ENCODE peak calls at places on chromosomes 2 and 18, in five cellular contexts. Q is endodermal cell, P is adrenal gland, D is HCT116, C is pancreas. O is an unnamed sample.

GRCh38 chr18:25795178-25795577 is 295.2 kb downstream of the SS18 start:
- DNase-seq in D (no peak), Q (no peak), P (no peak), C (no peak), O (no peak)

GRCh38 chr18:21714472-21714871 is 9.9 kb upstream of the ABHD3 start:
- DNase-seq in D (no peak), Q (no peak), C (no peak), P (no peak), O (no peak)

GRCh38 chr2:62297642-62298010 is 101.7 kb downstream of the B3GNT2 start:
- DNase-seq in C (peak; percentile 31), P (no peak), Q (peak; percentile 84), D (no peak), O (no peak)

GRCh38 chr2:84807063-84807485 is 73.8 kb downstream of the TRABD2A start:
- DNase-seq in Q (no peak), P (peak; percentile 29), D (peak; percentile 6), C (no peak), O (no peak)

GRCh38 chr2:239469101-239469960 is 68.5 kb upstream of the HDAC4 start:
- DNase-seq in C (no peak), Q (peak; percentile 34), P (no peak), D (no peak), O (no peak)

GRCh38 chr2:184272040-184272439 is 326.3 kb upstream of the ZNF804A start:
- DNase-seq in P (no peak), C (no peak), Q (no peak), D (no peak), O (no peak)

GRCh38 chr2:45782968-45783367 is 131.5 kb downstream of the PRKCE start:
- DNase-seq in D (no peak), C (no peak), P (no peak), Q (no peak), O (no peak)

GRCh38 chr2:132374961-132375360 is 41.6 kb upstream of the GPR39 start:
- DNase-seq in D (no peak), P (peak; percentile 35), C (no peak), Q (no peak), O (no peak)

GRCh38 chr2:181886192-181886591 is 5.3 kb upstream of the ITPRID2 start:
- DNase-seq in Q (no peak), D (no peak), C (no peak), P (no peak), O (no peak)

GRCh38 chr2:62415518-62415917 is 90.5 kb downstream of the TMEM17 start:
- DNase-seq in Q (no peak), P (no peak), D (no peak), C (no peak), O (no peak)

GRCh38 chr2:226885769-226886435 is 50.0 kb downstream of the RHBDD1 start:
- DNase-seq in Q (no peak), D (no peak), C (no peak), P (no peak), O (no peak)

GRCh38 chr2:25955869-25956535 is 26.3 kb downstream of the KIF3C start:
- DNase-seq in D (no peak), C (no peak), Q (no peak), P (no peak), O (no peak)

GRCh38 chr2:65129276-65129612 is 662 bp downstream of the RAB1A start:
- DNase-seq in P (no peak), C (no peak), D (no peak), Q (no peak), O (no peak)

GRCh38 chr2:122028371-122029102 is 273.1 kb downstream of the TSN start:
- DNase-seq in C (no peak), P (peak; percentile 5), D (no peak), Q (no peak), O (no peak)

GRCh38 chr2:42492691-42493467 is 903 bp downstream of the KCNG3 start:
- DNase-seq in Q (peak; percentile 81), P (peak; percentile 60), D (no peak), C (peak; percentile 44), O (peak; percentile 63)

GRCh38 chr2:157777425-157777824 is 98.7 kb downstream of the ACVR1 start:
- DNase-seq in P (peak; percentile 73), D (peak; percentile 28), Q (peak; percentile 75), C (no peak), O (peak; percentile 49)

GRCh38 chr2:206260427-206261012 is 13.9 kb upstream of the ZDBF2 start:
- DNase-seq in Q (no peak), P (peak; percentile 47), D (no peak), C (no peak), O (no peak)

GRCh38 chr2:18245375-18245774 is 315.1 kb downstream of the RDH14 start:
- DNase-seq in Q (no peak), D (no peak), P (no peak), C (no peak), O (no peak)

GRCh38 chr2:169909376-169909775 is 82.1 kb downstream of the UBR3 start:
- DNase-seq in P (no peak), Q (no peak), D (no peak), C (no peak), O (no peak)

GRCh38 chr2:20172273-20173052 is 52.5 kb downstream of the SDC1 start:
- DNase-seq in P (no peak), C (no peak), D (no peak), Q (peak; percentile 69), O (no peak)

GRCh38 chr2:149988361-149988760 is 400.8 kb upstream of the MMADHC start:
- DNase-seq in P (no peak), Q (no peak), C (no peak), D (no peak), O (no peak)

GRCh38 chr2:216661639-216662375 is 28.6 kb downstream of the IGFBP2 start:
- DNase-seq in P (no peak), D (no peak), C (no peak), Q (no peak), O (no peak)

GRCh38 chr2:181878448-181878847 is 13.1 kb upstream of the ITPRID2 start:
- DNase-seq in Q (no peak), D (no peak), P (no peak), C (no peak), O (no peak)

GRCh38 chr2:188450740-188451480 is 159.2 kb downstream of the GULP1 start:
- DNase-seq in Q (no peak), C (no peak), P (no peak), D (no peak), O (no peak)

GRCh38 chr18:73660931-73661330 is 486.7 kb downstream of the FBXO15 start:
- DNase-seq in P (no peak), C (no peak), Q (no peak), D (no peak), O (no peak)

GRCh38 chr2:16622399-16622968 is 43.1 kb downstream of the CYRIA start:
- DNase-seq in Q (no peak), C (no peak), P (no peak), D (no peak), O (no peak)

GRCh38 chr2:154696771-154697170 is 1.7 kb upstream of the KCNJ3 start:
- DNase-seq in C (no peak), D (no peak), Q (no peak), P (no peak), O (no peak)

GRCh38 chr18:75408554-75409506 is 18.7 kb downstream of the SMIM21 start:
- DNase-seq in C (no peak), P (peak; percentile 26), D (peak; percentile 98), Q (no peak), O (no peak)

GRCh38 chr2:109214651-109215371 is 85.8 kb downstream of the SH3RF3 start:
- DNase-seq in P (peak; percentile 61), C (no peak), D (no peak), Q (no peak), O (no peak)

GRCh38 chr2:187553908-187554703 is at the start of gene TFPI:
- DNase-seq in P (peak; percentile 15), Q (no peak), D (no peak), C (no peak), O (no peak)

GRCh38 chr2:133490412-133490958 is 77.8 kb downstream of the NCKAP5 start:
- DNase-seq in Q (no peak), D (no peak), C (no peak), P (no peak), O (no peak)

GRCh38 chr2:179460101-179460500 is 195.5 kb upstream of the SESTD1 start:
- DNase-seq in C (no peak), D (no peak), P (no peak), Q (no peak), O (no peak)

GRCh38 chr18:12307251-12307736 is 747 bp upstream of the TUBB6 start:
- DNase-seq in D (no peak), P (peak; percentile 21), Q (peak; percentile 78), C (no peak), O (no peak)

DNA sequence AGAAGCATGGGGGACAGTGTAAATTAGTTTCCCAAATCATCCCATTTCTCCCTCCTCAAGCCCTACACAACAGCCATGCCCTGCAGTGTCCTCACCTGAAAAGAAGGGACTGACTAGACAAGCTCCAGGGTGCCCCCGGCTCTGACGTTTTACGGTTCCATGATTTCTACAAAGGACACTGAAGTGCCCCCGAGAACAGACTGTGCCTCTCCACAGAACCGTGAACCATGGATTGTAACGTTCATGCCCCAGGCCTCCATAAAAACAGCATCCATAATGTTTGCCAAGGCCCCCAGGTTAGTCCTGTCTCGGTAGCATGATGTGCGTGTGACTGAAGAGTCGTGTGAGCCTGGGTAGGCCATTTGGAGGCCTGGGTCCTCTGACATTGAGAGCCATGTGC is 7.0 kb upstream of the ACOXL start:
- DNase-seq in D (no peak), C (no peak), P (no peak), Q (no peak), O (no peak)
- H3K27me3 ChIP-seq in D (no peaks in the 10 kb centered on the region), C (no peaks in the 10 kb centered on the region), P (no peaks in the 10 kb centered on the region), Q (no peaks in the 10 kb centered on the region), O (no peaks in the 10 kb centered on the region)

GRCh38 chr2:197168705-197169104 is 141.9 kb downstream of the ANKRD44 start:
- DNase-seq in D (peak; percentile 52), C (peak; percentile 49), P (peak; percentile 87), Q (peak; percentile 92), O (peak; percentile 76)
- TF ChIP-seq CTCF in D (peak; percentile 88), C (peak; percentile 21), P (peak; percentile 63), Q (peak; percentile 91), O (peak; percentile 65)

GRCh38 chr18:5197461-5197860 is 404 bp upstream of the AKAIN1 start:
- DNase-seq in D (no peak), P (no peak), C (no peak), Q (peak; percentile 56), O (no peak)
- H3K27me3 ChIP-seq in D (no peaks in the 10 kb centered on the region), P (peaks cover 32% of the 10 kb centered on the region), C (peaks cover 10% of the 10 kb centered on the region), Q (peaks cover 83% of the 10 kb centered on the region), O (peaks cover 14% of the 10 kb centered on the region)

GRCh38 chr2:8346238-8346637 is 335.6 kb upstream of the ID2 start:
- DNase-seq in D (no peak), P (no peak), Q (no peak), C (no peak), O (no peak)

GRCh38 chr2:8346706-8347430 is 335.0 kb upstream of the ID2 start:
- DNase-seq in Q (peak; percentile 3), C (no peak), P (no peak), D (no peak), O (no peak)

GRCh38 chr2:8345200-8345599 is 336.7 kb upstream of the ID2 start:
- DNase-seq in Q (no peak), P (no peak), C (no peak), D (no peak), O (no peak)

GRCh38 chr2:8342407-8342806 is 339.4 kb upstream of the ID2 start:
- DNase-seq in P (no peak), C (no peak), Q (no peak), D (no peak), O (no peak)

GRCh38 chr2:8344725-8345124 is 337.1 kb upstream of the ID2 start:
- DNase-seq in Q (peak; percentile 29), C (no peak), P (no peak), D (no peak), O (no peak)
- TF ChIP-seq CTCF in Q (no peak), C (no peak), P (no peak), D (no peak), O (no peak)

GRCh38 chr2:219495531-219496122 is 3.1 kb upstream of the GMPPA start:
- DNase-seq in C (peak; percentile 59), Q (peak; percentile 93), D (peak; percentile 64), P (peak; percentile 72), O (peak; percentile 54)
- H3K27me3 ChIP-seq in C (no peaks in the 10 kb centered on the region), Q (peaks cover 56% of the 10 kb centered on the region), D (no peaks in the 10 kb centered on the region), P (peaks cover 12% of the 10 kb centered on the region), O (peaks cover 34% of the 10 kb centered on the region)

O was measured in CD8-positive, alpha-beta T cell.